ENCODE peak calls at places on chromosomes 11 and 22, in four cellular contexts. One of them, this sample, is unnamed.

GRCh38 chr11:63537293-63538101 is 889 bp downstream of the PLAAT4 start:
- DNase-seq in GM12878: no peak
- DNase-seq in H1: no peak
- DNase-seq in HepG2: no peak
- DNase-seq in this sample: no peak

GRCh38 chr11:67055812-67056211 is 835 bp upstream of the RHOD start:
- DNase-seq in GM12878: no peak
- DNase-seq in H1: no peak
- DNase-seq in HepG2: no peak
- DNase-seq in this sample: no peak

GRCh38 chr11:72745925-72746550 is 6.2 kb downstream of the ARAP1 start:
- DNase-seq in H1: no peak
- DNase-seq in HepG2: no peak
- DNase-seq in GM12878: no peak
- DNase-seq in this sample: no peak

GRCh38 chr11:16945671-16946469 is 68.3 kb downstream of the PLEKHA7 start:
- DNase-seq in H1: peak
- DNase-seq in GM12878: peak
- DNase-seq in HepG2: peak
- DNase-seq in this sample: no peak

GRCh38 chr11:8948901-8949300 is 6.1 kb upstream of the ASCL3 start:
- DNase-seq in H1: no peak
- DNase-seq in GM12878: no peak
- DNase-seq in HepG2: no peak
- DNase-seq in this sample: no peak

GRCh38 chr11:45180888-45181594 is 34.6 kb downstream of the PRDM11 start:
- DNase-seq in GM12878: no peak
- DNase-seq in H1: no peak
- DNase-seq in HepG2: no peak
- DNase-seq in this sample: no peak

GRCh38 chr11:11416502-11416901 is 63.5 kb upstream of the CSNK2A3 start:
- DNase-seq in HepG2: no peak
- DNase-seq in GM12878: no peak
- DNase-seq in H1: no peak
- DNase-seq in this sample: no peak

GRCh38 chr11:45663486-45664375 is 1.7 kb downstream of the CHST1 start:
- DNase-seq in HepG2: no peak
- DNase-seq in GM12878: no peak
- DNase-seq in H1: no peak
- DNase-seq in this sample: no peak

GRCh38 chr11:94129505-94130335 is 1.1 kb downstream of the PANX1 start:
- DNase-seq in H1: peak
- DNase-seq in HepG2: no peak
- DNase-seq in GM12878: no peak
- DNase-seq in this sample: no peak

GRCh38 chr11:119149371-119150275 is 771 bp downstream of the ABCG4 start:
- DNase-seq in GM12878: no peak
- DNase-seq in HepG2: no peak
- DNase-seq in H1: no peak
- DNase-seq in this sample: no peak

GRCh38 chr11:46315783-46316563 is 31.3 kb upstream of the DGKZ start:
- DNase-seq in GM12878: no peak
- DNase-seq in H1: no peak
- DNase-seq in HepG2: no peak
- DNase-seq in this sample: no peak

GRCh38 chr11:126485021-126485781 is 129.7 kb downstream of the ST3GAL4 start:
- DNase-seq in GM12878: no peak
- DNase-seq in HepG2: no peak
- DNase-seq in H1: no peak
- DNase-seq in this sample: no peak

GRCh38 chr11:47398551-47398950 is 9.8 kb upstream of the SLC39A13 start:
- DNase-seq in H1: no peak
- DNase-seq in GM12878: no peak
- DNase-seq in HepG2: no peak
- DNase-seq in this sample: no peak

GRCh38 chr11:130519128-130519932 is 70.9 kb downstream of the ADAMTS15 start:
- DNase-seq in HepG2: no peak
- DNase-seq in GM12878: no peak
- DNase-seq in H1: peak
- DNase-seq in this sample: no peak

GRCh38 chr22:27792452-27793165 is 8.9 kb downstream of the MN1 start:
- DNase-seq in GM12878: no peak
- DNase-seq in HepG2: no peak
- DNase-seq in H1: no peak
- DNase-seq in this sample: no peak

GRCh38 chr11:83971063-83971462 is 684.9 kb upstream of the CCDC90B start:
- DNase-seq in H1: no peak
- DNase-seq in GM12878: peak
- DNase-seq in HepG2: no peak
- DNase-seq in this sample: no peak

GRCh38 chr11:48013269-48013901 is 33.0 kb downstream of the PTPRJ start:
- DNase-seq in H1: no peak
- DNase-seq in HepG2: peak
- DNase-seq in GM12878: no peak
- DNase-seq in this sample: no peak

GRCh38 chr11:7909585-7910325 is 21.3 kb downstream of the OR10A6 start:
- DNase-seq in H1: no peak
- DNase-seq in HepG2: no peak
- DNase-seq in GM12878: no peak
- DNase-seq in this sample: no peak

GRCh38 chr11:16367252-16367651 is 10.9 kb upstream of the SOX6 start:
- DNase-seq in H1: no peak
- DNase-seq in GM12878: no peak
- DNase-seq in HepG2: no peak
- DNase-seq in this sample: no peak

GRCh38 chr22:44710474-44711235 is 8.7 kb downstream of the PRR5 start:
- DNase-seq in H1: no peak
- DNase-seq in HepG2: no peak
- DNase-seq in GM12878: no peak
- DNase-seq in this sample: no peak

GRCh38 chr11:10490032-10490397 is 35.0 kb downstream of the AMPD3 start:
- DNase-seq in GM12878: no peak
- DNase-seq in H1: no peak
- DNase-seq in HepG2: no peak
- DNase-seq in this sample: no peak

GRCh38 chr11:25065711-25066110 is 568.9 kb downstream of the LUZP2 start:
- DNase-seq in GM12878: no peak
- DNase-seq in HepG2: no peak
- DNase-seq in H1: no peak
- DNase-seq in this sample: no peak

GRCh38 chr11:56292154-56292553 is at the start of gene OR8H1:
- DNase-seq in HepG2: no peak
- DNase-seq in H1: no peak
- DNase-seq in GM12878: no peak
- DNase-seq in this sample: no peak

GRCh38 chr11:122754553-122755322 is 83.6 kb upstream of the CRTAM start:
- DNase-seq in GM12878: no peak
- DNase-seq in HepG2: peak
- DNase-seq in H1: peak
- DNase-seq in this sample: peak

GRCh38 chr11:24198458-24198857 is 298.4 kb upstream of the LUZP2 start:
- DNase-seq in HepG2: no peak
- DNase-seq in H1: no peak
- DNase-seq in GM12878: no peak
- DNase-seq in this sample: no peak

GRCh38 chr11:119403021-119403420 is 20.0 kb downstream of the THY1 start:
- DNase-seq in GM12878: no peak
- DNase-seq in H1: no peak
- DNase-seq in HepG2: no peak
- DNase-seq in this sample: no peak

DNA sequence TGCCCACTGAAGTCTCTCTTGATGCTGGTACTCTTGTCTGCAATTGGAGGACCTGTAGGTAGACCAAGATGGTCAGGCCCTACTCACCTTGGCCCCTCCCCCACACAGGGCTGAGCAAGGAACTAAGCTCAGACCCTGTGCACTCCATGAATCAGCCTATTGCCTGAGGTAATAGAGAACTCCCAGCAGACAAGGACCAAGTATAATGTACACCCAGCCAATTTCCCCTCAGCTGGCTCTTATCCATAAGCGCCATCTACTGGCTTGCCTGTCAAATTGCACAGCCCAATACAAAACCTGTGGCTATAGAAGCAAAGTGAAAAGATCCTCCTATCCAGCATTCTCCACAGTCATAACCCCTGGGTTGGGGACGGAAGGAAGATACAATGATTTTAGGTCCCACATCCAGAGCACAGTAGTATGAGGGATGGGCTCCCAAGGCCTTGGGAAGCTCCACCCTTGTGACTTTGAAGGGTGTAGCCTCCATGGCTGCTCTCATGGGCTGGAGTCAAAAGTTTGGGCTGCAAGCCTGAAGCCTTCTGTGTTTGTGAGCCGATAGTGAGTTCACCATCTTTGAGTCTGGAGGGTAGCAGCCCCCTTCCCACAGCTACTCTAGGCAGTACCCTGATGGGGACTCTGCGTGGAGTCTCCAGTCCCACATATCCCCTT is 56.0 kb downstream of the GLYATL2 start:
- DNase-seq in H1: peak
- DNase-seq in HepG2: peak
- DNase-seq in GM12878: peak
- DNase-seq in this sample: no peak
- TF ChIP-seq SUZ12 in H1: no peak
- TF ChIP-seq SUZ12 in HepG2: no peak
- TF ChIP-seq SUZ12 in GM12878: no peak
- TF ChIP-seq SUZ12 in this sample: no peak

DNA sequence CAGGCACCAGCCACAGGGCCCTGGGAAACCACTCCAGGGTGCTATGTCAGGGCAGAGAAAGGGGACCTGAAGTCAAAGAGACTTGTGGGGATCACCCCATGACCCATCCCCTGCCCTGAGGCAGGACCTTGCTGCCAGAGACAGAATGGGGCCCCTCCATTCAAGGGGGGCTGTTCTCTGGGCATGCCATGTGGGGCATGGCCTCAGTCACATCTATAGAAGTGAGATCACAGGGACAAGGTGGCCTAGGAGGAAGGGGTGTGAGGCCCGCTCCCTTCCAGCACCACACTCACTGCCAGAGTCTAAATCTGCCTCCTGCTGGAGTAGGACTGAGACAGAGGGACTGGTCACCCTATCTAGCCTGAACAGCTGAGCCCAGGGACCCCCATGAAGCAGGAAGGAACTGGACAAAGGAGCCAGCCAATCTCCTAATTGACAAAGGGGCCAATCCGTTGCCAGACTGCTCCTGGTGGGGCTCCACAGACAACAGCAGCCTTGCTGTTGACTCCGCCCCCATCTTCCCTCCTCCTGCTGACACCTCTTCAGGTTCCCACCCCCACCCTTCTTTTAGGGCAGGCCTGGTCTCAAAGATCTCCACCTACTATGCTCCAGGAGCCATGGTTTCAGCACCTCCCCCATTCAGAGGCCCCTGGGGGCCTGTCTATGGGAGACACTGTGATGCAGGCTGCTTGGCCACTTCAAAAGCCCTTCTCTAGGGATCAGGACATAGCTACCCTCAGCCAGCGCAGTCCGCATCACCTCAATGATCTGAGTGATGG is 26.0 kb downstream of the NEAT1 start:
- DNase-seq in HepG2: no peak
- DNase-seq in H1: no peak
- DNase-seq in GM12878: no peak
- DNase-seq in this sample: peak
- TF ChIP-seq ZNF274 in HepG2: no peak
- TF ChIP-seq ZNF274 in H1: no peak
- TF ChIP-seq ZNF274 in GM12878: no peak
- TF ChIP-seq ZNF274 in this sample: no peak

GRCh38 chr11:31804439-31805036 is 6.6 kb downstream of the PAX6 start:
- DNase-seq in HepG2: no peak
- DNase-seq in GM12878: no peak
- DNase-seq in H1: peak
- DNase-seq in this sample: no peak
- H3K4me3 ChIP-seq in HepG2: no peak
- H3K4me3 ChIP-seq in GM12878: peak
- H3K4me3 ChIP-seq in H1: peak
- H3K4me3 ChIP-seq in this sample: no peak

GRCh38 chr11:65160643-65161042 is 9.4 kb upstream of the SPDYC start:
- DNase-seq in GM12878: no peak
- DNase-seq in H1: no peak
- DNase-seq in HepG2: no peak
- DNase-seq in this sample: no peak

GRCh38 chr11:65163684-65164083 is 6.3 kb upstream of the SPDYC start:
- DNase-seq in HepG2: peak
- DNase-seq in GM12878: no peak
- DNase-seq in H1: no peak
- DNase-seq in this sample: no peak

GRCh38 chr11:65156926-65157325 is 13.1 kb upstream of the SPDYC start:
- DNase-seq in H1: no peak
- DNase-seq in HepG2: no peak
- DNase-seq in GM12878: no peak
- DNase-seq in this sample: no peak

GRCh38 chr11:65159005-65159404 is 11.0 kb upstream of the SPDYC start:
- DNase-seq in GM12878: peak
- DNase-seq in HepG2: no peak
- DNase-seq in H1: no peak
- DNase-seq in this sample: no peak
- TF ChIP-seq SUZ12 in GM12878: no peak
- TF ChIP-seq SUZ12 in HepG2: no peak
- TF ChIP-seq SUZ12 in H1: no peak
- TF ChIP-seq SUZ12 in this sample: no peak

DNA sequence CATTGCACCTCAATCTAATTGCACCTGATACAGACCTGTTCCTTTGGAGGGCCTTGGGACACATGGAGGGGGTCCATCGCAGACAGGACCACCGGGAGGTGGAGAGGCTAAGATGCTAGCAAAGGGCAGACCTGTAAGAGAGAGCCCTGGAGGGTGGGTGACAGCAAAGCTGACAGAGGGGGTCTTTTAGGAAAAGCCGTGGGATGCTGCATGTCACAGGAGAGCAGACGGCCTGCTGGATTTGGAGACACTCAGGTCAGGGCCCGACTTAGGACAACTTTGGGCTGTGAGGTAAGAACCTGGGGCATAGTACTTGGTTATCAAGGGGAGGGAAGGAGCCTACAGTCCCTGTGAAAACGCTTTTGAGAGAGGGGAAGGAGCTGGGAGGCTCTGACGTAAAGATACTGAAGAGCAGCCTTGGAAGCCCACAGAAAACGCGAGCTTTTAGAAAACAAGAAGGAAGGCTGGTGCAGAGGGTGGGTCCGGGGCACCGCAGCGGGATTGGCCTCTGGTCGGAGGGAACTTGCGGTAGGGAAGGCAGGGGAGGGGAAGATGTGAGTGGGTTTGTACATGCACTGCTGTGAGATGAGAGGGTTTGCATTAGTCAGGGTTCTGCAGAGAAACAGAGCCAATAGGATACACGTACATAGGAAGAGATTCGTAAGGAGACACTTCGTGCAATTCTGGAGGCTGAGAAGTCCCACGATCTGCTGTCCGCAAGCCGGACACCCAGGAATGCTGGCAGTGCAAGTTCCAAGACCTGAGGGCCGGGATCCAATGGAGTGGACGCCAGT is 868.5 kb downstream of the TBC1D22A start:
- DNase-seq in H1: no peak
- DNase-seq in HepG2: no peak
- DNase-seq in GM12878: no peak
- DNase-seq in this sample: no peak
- TF ChIP-seq ZNF274 in H1: no peak
- TF ChIP-seq ZNF274 in HepG2: no peak
- TF ChIP-seq ZNF274 in GM12878: no peak
- TF ChIP-seq ZNF274 in this sample: no peak

GRCh38 chr22:37419916-37420655 is 7.2 kb downstream of the ELFN2 start:
- DNase-seq in GM12878: no peak
- DNase-seq in H1: peak
- DNase-seq in HepG2: no peak
- DNase-seq in this sample: no peak
- H3K4me3 ChIP-seq in GM12878: no peak
- H3K4me3 ChIP-seq in H1: peak
- H3K4me3 ChIP-seq in HepG2: no peak
- H3K4me3 ChIP-seq in this sample: peak

This sample was measured in NT2/D1.